ENCODE peak calls at places on chromosomes 16 and 17, in five cellular contexts. Y, B, L, K and V are unnamed samples.

GRCh38 chr16:85850344-85850880 is 48.5 kb upstream of the IRF8 start:
- DNase-seq in Y (no peak), B (no peak), L (no peak), K (no peak), V (no peak)

GRCh38 chr17:2943971-2944370 is 119.4 kb downstream of the OR1D5 start:
- DNase-seq in Y (no peak), B (no peak), L (peak; percentile 16), K (no peak), V (no peak)

GRCh38 chr17:17713839-17714238 is 32.6 kb downstream of the RAI1 start:
- DNase-seq in Y (no peak), B (peak; percentile 65), L (no peak), K (peak; percentile 80), V (no peak)

GRCh38 chr17:77422104-77422782 is 281.5 kb downstream of the SEC14L1 start:
- DNase-seq in Y (peak; percentile 89), B (no peak), L (no peak), K (no peak), V (no peak)

GRCh38 chr17:17077101-17077500 is 34.8 kb downstream of the MPRIP start:
- DNase-seq in Y (no peak), B (no peak), L (no peak), K (no peak), V (no peak)

GRCh38 chr16:69424935-69425784 is 741 bp downstream of the CYB5B start:
- DNase-seq in Y (no peak), B (no peak), L (no peak), K (no peak), V (no peak)

GRCh38 chr17:31678431-31678830 is 180.6 kb downstream of the COPRS start:
- DNase-seq in Y (no peak), B (no peak), L (no peak), K (peak; percentile 74), V (no peak)

GRCh38 chr17:76480676-76481075 is 13.3 kb downstream of the AANAT start:
- DNase-seq in Y (no peak), B (no peak), L (no peak), K (no peak), V (no peak)

GRCh38 chr17:57552114-57552601 is 192.9 kb downstream of the CCDC182 start:
- DNase-seq in Y (no peak), B (peak; percentile 37), L (no peak), K (no peak), V (peak; percentile 86)

GRCh38 chr17:62032480-62032879 is 32.6 kb downstream of the MED13 start:
- DNase-seq in Y (no peak), B (no peak), L (no peak), K (no peak), V (no peak)

GRCh38 chr16:16009396-16009795 is 60.0 kb downstream of the ABCC1 start:
- DNase-seq in Y (no peak), B (peak; percentile 62), L (no peak), K (no peak), V (no peak)

GRCh38 chr17:979211-979538 is 401 bp downstream of the NXN start:
- DNase-seq in Y (no peak), B (no peak), L (no peak), K (no peak), V (no peak)

GRCh38 chr17:77432791-77433190 is 292.0 kb downstream of the SEC14L1 start:
- DNase-seq in Y (no peak), B (no peak), L (no peak), K (no peak), V (peak; percentile 79)

GRCh38 chr17:45130640-45131293 is 1.5 kb downstream of the PLCD3 start:
- DNase-seq in Y (no peak), B (no peak), L (no peak), K (no peak), V (peak; percentile 60)

GRCh38 chr16:57507414-57508083 is 21.3 kb upstream of the DOK4 start:
- DNase-seq in Y (no peak), B (no peak), L (no peak), K (no peak), V (peak; percentile 85)

GRCh38 chr16:83781-84615 is 6.0 kb downstream of the MPG start:
- DNase-seq in Y (no peak), B (no peak), L (no peak), K (no peak), V (no peak)

GRCh38 chr16:26673011-26673410 is 393.7 kb upstream of the C16orf82 start:
- DNase-seq in Y (no peak), B (no peak), L (no peak), K (no peak), V (no peak)

GRCh38 chr16:48862087-48862532 is 252.1 kb upstream of the N4BP1 start:
- DNase-seq in Y (peak; percentile 77), B (no peak), L (no peak), K (no peak), V (peak; percentile 51)

GRCh38 chr16:89765292-89765810 is 44.0 kb downstream of the ZNF276 start:
- DNase-seq in Y (no peak), B (no peak), L (no peak), K (no peak), V (peak; percentile 16)

GRCh38 chr17:7737601-7738000 is 20.1 kb downstream of the DNAH2 start:
- DNase-seq in Y (no peak), B (no peak), L (no peak), K (no peak), V (no peak)

GRCh38 chr16:28053461-28053860 is 10.1 kb downstream of the GSG1L start:
- DNase-seq in Y (no peak), B (no peak), L (no peak), K (no peak), V (no peak)

GRCh38 chr16:20320592-20320991 is 6.7 kb downstream of the GP2 start:
- DNase-seq in Y (no peak), B (no peak), L (no peak), K (no peak), V (no peak)

GRCh38 chr17:51496378-51496777 is 236.0 kb downstream of the UTP18 start:
- DNase-seq in Y (no peak), B (no peak), L (no peak), K (no peak), V (no peak)

GRCh38 chr17:73798111-73798748 is 154.0 kb upstream of the SDK2 start:
- DNase-seq in Y (peak; percentile 83), B (no peak), L (no peak), K (peak; percentile 24), V (no peak)

GRCh38 chr17:248337-249235 is 67.1 kb upstream of the DOC2B start:
- DNase-seq in Y (no peak), B (no peak), L (no peak), K (peak; percentile 4), V (no peak)

GRCh38 chr17:42294469-42295398 is 6.4 kb downstream of the STAT5A start:
- DNase-seq in Y (no peak), B (no peak), L (no peak), K (no peak), V (no peak)

GRCh38 chr17:19664136-19664820 is 15.7 kb downstream of the ALDH3A2 start:
- DNase-seq in Y (no peak), B (peak; percentile 72), L (no peak), K (peak; percentile 63), V (no peak)

GRCh38 chr16:30875881-30876791 is 17.7 kb downstream of the BCL7C start:
- DNase-seq in Y (no peak), B (no peak), L (peak; percentile 21), K (peak; percentile 17), V (peak; percentile 64)

GRCh38 chr16:149024-149675 is 3.3 kb upstream of the HBZ start:
- DNase-seq in Y (no peak), B (no peak), L (no peak), K (no peak), V (no peak)

GRCh38 chr17:62987136-62987535 is 21.1 kb downstream of the TANC2 start:
- DNase-seq in Y (no peak), B (no peak), L (no peak), K (no peak), V (peak; percentile 28)

DNA sequence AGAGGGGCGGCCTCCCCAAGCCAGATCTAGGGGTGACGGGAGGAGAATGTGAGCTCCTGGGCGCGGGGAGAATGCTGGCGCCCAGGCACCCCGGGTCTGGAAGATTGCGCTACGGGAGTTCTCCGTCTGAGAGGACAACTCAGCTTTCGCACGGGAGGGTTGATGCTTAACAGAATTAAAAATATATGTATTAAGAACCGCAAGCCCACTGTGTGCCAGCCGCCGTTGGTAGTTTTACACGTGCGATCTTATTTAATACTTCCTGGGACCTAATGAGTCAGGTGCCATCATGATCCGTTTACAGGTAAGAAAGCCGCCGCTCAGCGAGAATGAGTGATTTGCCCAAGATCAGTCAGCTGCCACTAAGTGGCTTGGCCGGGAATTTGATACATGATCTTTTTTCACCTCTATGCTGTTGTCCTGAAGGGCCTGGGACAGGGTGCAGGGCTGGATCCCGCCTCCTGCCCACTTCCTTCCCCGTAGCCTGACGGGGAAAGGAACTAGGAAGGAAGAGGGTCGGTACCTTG is 784 bp downstream of the VAT1L start:
- DNase-seq in Y (peak; percentile 1), B (no peak), L (no peak), K (no peak), V (peak; percentile 48)
- H3K4me3 ChIP-seq in Y (no peak overlapping the region), B (peak overlapping the region; percentile 69), L (no peak overlapping the region), K (no peak overlapping the region), V (peak overlapping the region; percentile 71)

DNA sequence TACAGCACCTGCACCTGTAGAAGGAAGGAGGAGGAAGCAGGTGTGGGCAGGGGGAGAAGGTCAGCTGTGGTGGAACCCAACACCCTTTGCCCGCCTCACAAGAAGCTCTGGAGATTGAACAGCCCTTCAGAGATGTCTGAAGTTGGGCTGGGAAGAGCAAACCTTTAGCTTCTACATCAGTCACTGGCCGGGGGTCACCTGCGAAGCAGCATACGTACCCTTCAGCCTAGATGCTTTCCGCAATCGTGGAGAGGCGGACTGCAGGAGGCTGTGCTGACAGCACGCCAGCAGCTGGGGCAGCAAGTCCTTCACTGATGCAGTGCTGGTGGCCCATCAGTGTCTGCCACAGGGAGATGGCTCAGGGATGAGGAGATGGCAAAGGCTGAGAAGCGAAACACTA is 5.2 kb upstream of the HS3ST3B1 start:
- DNase-seq in Y (no peak), B (no peak), L (no peak), K (no peak), V (peak; percentile 26)
- H3K27me3 ChIP-seq in Y (peaks cover 30% of the 10 kb centered on the region), B (peaks cover 10% of the 10 kb centered on the region), L (peaks cover 16% of the 10 kb centered on the region), K (peaks cover 62% of the 10 kb centered on the region), V (peaks cover 58% of the 10 kb centered on the region)

GRCh38 chr16:2765462-2766404 is 11.3 kb downstream of the ELOB start:
- DNase-seq in Y (no peak), B (no peak), L (no peak), K (no peak), V (no peak)
- H3K36me3 ChIP-seq in Y (peaks cover 56% of the 10 kb centered on the region), B (peaks cover 43% of the 10 kb centered on the region), L (peaks cover 100% of the 10 kb centered on the region), K (no peaks in the 10 kb centered on the region), V (peaks cover 88% of the 10 kb centered on the region)

GRCh38 chr17:49438439-49438861 is 23.8 kb upstream of the PHB1 start:
- DNase-seq in Y (no peak), B (no peak), L (no peak), K (no peak), V (peak; percentile 76)

GRCh38 chr17:49439673-49440571 is 25.2 kb upstream of the PHB1 start:
- DNase-seq in Y (no peak), B (no peak), L (no peak), K (no peak), V (no peak)

GRCh38 chr17:49439305-49439672 is 24.6 kb upstream of the PHB1 start:
- DNase-seq in Y (no peak), B (no peak), L (no peak), K (no peak), V (no peak)

GRCh38 chr17:49437696-49438438 is 23.2 kb upstream of the PHB1 start:
- DNase-seq in Y (no peak), B (no peak), L (no peak), K (no peak), V (no peak)

DNA sequence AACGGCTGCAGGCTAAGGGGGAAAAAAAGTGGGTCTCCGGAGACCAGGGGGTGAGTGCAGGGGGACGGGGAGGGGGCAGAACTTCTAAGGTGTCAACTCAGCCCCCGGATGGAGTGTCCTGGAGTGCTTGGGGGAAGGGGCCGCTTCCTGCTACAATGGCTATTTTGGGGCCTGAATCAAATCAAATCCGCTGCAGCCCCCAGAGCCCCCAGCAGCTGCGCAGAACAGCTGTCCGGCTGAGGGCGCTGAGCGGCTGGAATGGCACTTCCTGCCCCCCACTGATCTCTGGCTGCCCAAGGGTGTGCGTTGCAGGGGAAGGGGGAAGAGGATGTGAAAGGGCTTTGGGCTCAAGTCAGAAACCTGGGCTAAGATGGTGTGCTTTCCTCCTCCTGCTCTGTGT is 24.2 kb upstream of the PHB1 start:
- DNase-seq in Y (no peak), B (no peak), L (no peak), K (no peak), V (peak; percentile 75)
- H3K4me3 ChIP-seq in Y (no peak overlapping the region), B (no peak overlapping the region), L (no peak overlapping the region), K (no peak overlapping the region), V (peak overlapping the region; percentile 41)